ENCODE peak calls at places on chromosomes 16 and 17, in four cellular contexts. W, Y, Q and L are unnamed samples.

GRCh38 chr16:11136600-11136999 is 119.4 kb downstream of the SOCS1 start:
- DNase-seq in W (peak), Y (no peak), Q (peak), L (no peak)

GRCh38 chr16:66592814-66593213 is 11.7 kb upstream of the CMTM3 start:
- DNase-seq in W (no peak), Y (no peak), Q (no peak), L (no peak)

GRCh38 chr16:57091990-57092785 is at the start of gene CPNE2:
- DNase-seq in W (peak), Y (peak), Q (peak), L (no peak)

GRCh38 chr16:29820730-29821662 is 734 bp downstream of the MVP start:
- DNase-seq in W (no peak), Y (no peak), Q (no peak), L (no peak)

GRCh38 chr17:78214016-78214705 is at the start of gene BIRC5:
- DNase-seq in W (peak), Y (peak), Q (peak), L (peak)

GRCh38 chr17:6147054-6147453 is 76.9 kb downstream of the WSCD1 start:
- DNase-seq in W (no peak), Y (no peak), Q (no peak), L (no peak)

GRCh38 chr16:85446846-85447656 is 166.1 kb upstream of the GSE1 start:
- DNase-seq in W (no peak), Y (peak), Q (no peak), L (peak)

GRCh38 chr17:62966426-62967110 is 533 bp downstream of the TANC2 start:
- DNase-seq in W (peak), Y (peak), Q (no peak), L (no peak)

GRCh38 chr16:58636474-58636873 is 6.8 kb upstream of the CNOT1 start:
- DNase-seq in W (no peak), Y (no peak), Q (no peak), L (no peak)

GRCh38 chr16:31301708-31302400 is 42.1 kb downstream of the ITGAM start:
- DNase-seq in W (peak), Y (no peak), Q (no peak), L (no peak)

GRCh38 chr17:81976332-81977210 is 858 bp upstream of the ASPSCR1 start:
- DNase-seq in W (peak), Y (peak), Q (no peak), L (no peak)